ENCODE peak calls at places on chromosomes 13 and 19, in ten cellular contexts. One of them, this sample, is unnamed.
A peak's percentile ranks its signal among the peaks of the same experiment; 100 is the strongest.

GRCh38 chr19:31258211-31259052 is 90.8 kb downstream of the TSHZ3 start:
- DNase-seq in fibroblast of mammary gland: no peak
- DNase-seq in HFF-Myc: no peak
- DNase-seq in dorsolateral prefrontal cortex: no peak
- DNase-seq in fibroblast of the aortic adventitia: no peak
- DNase-seq in brain microvascular endothelial cell: no peak
- DNase-seq in endodermal cell: peak; percentile 61
- DNase-seq in cardiac muscle cell: no peak
- DNase-seq in pancreas: no peak
- DNase-seq in colonic mucosa: peak; percentile 5
- DNase-seq in this sample: no peak

GRCh38 chr19:23437901-23438300 is 42.6 kb upstream of the ZNF91 start:
- DNase-seq in HFF-Myc: no peak
- DNase-seq in fibroblast of mammary gland: no peak
- DNase-seq in brain microvascular endothelial cell: no peak
- DNase-seq in pancreas: no peak
- DNase-seq in dorsolateral prefrontal cortex: no peak
- DNase-seq in endodermal cell: no peak
- DNase-seq in fibroblast of the aortic adventitia: no peak
- DNase-seq in cardiac muscle cell: no peak
- DNase-seq in colonic mucosa: no peak
- DNase-seq in this sample: no peak

GRCh38 chr13:110726726-110727125 is 13.2 kb downstream of the ING1 start:
- DNase-seq in brain microvascular endothelial cell: no peak
- DNase-seq in endodermal cell: no peak
- DNase-seq in pancreas: no peak
- DNase-seq in fibroblast of mammary gland: no peak
- DNase-seq in fibroblast of the aortic adventitia: no peak
- DNase-seq in HFF-Myc: no peak
- DNase-seq in cardiac muscle cell: no peak
- DNase-seq in dorsolateral prefrontal cortex: no peak
- DNase-seq in colonic mucosa: no peak
- DNase-seq in this sample: no peak

GRCh38 chr19:1154731-1155351 is 19.2 kb downstream of the SBNO2 start:
- DNase-seq in fibroblast of mammary gland: peak; percentile 87
- DNase-seq in fibroblast of the aortic adventitia: peak; percentile 92
- DNase-seq in colonic mucosa: peak; percentile 82
- DNase-seq in brain microvascular endothelial cell: peak; percentile 65
- DNase-seq in dorsolateral prefrontal cortex: no peak
- DNase-seq in HFF-Myc: no peak
- DNase-seq in cardiac muscle cell: peak; percentile 96
- DNase-seq in endodermal cell: no peak
- DNase-seq in pancreas: peak; percentile 54
- DNase-seq in this sample: peak; percentile 93

GRCh38 chr13:113404723-113405471 is 41.0 kb upstream of the GRTP1 start:
- DNase-seq in cardiac muscle cell: no peak
- DNase-seq in endodermal cell: peak; percentile 58
- DNase-seq in HFF-Myc: no peak
- DNase-seq in fibroblast of the aortic adventitia: no peak
- DNase-seq in dorsolateral prefrontal cortex: peak; percentile 22
- DNase-seq in brain microvascular endothelial cell: no peak
- DNase-seq in colonic mucosa: no peak
- DNase-seq in fibroblast of mammary gland: no peak
- DNase-seq in pancreas: no peak
- DNase-seq in this sample: no peak

GRCh38 chr13:77492982-77493381 is 42.5 kb upstream of the SCEL start:
- DNase-seq in fibroblast of the aortic adventitia: peak; percentile 58
- DNase-seq in dorsolateral prefrontal cortex: no peak
- DNase-seq in brain microvascular endothelial cell: peak; percentile 14
- DNase-seq in colonic mucosa: no peak
- DNase-seq in endodermal cell: no peak
- DNase-seq in pancreas: no peak
- DNase-seq in HFF-Myc: no peak
- DNase-seq in fibroblast of mammary gland: peak; percentile 51
- DNase-seq in cardiac muscle cell: peak; percentile 42
- DNase-seq in this sample: peak; percentile 66

GRCh38 chr13:71865858-71866172 is 1.2 kb downstream of the DACH1 start:
- DNase-seq in brain microvascular endothelial cell: no peak
- DNase-seq in fibroblast of mammary gland: no peak
- DNase-seq in fibroblast of the aortic adventitia: no peak
- DNase-seq in pancreas: no peak
- DNase-seq in colonic mucosa: peak; percentile 26
- DNase-seq in dorsolateral prefrontal cortex: peak; percentile 30
- DNase-seq in HFF-Myc: no peak
- DNase-seq in endodermal cell: no peak
- DNase-seq in cardiac muscle cell: peak; percentile 10
- DNase-seq in this sample: peak; percentile 7

GRCh38 chr13:66543780-66544179 is 686.4 kb downstream of the PCDH9 start:
- DNase-seq in cardiac muscle cell: no peak
- DNase-seq in dorsolateral prefrontal cortex: no peak
- DNase-seq in HFF-Myc: no peak
- DNase-seq in colonic mucosa: no peak
- DNase-seq in endodermal cell: peak; percentile 54
- DNase-seq in fibroblast of mammary gland: no peak
- DNase-seq in fibroblast of the aortic adventitia: no peak
- DNase-seq in pancreas: no peak
- DNase-seq in brain microvascular endothelial cell: no peak
- DNase-seq in this sample: peak; percentile 15

GRCh38 chr13:100300708-100301107 is 211.8 kb downstream of the PCCA start:
- DNase-seq in dorsolateral prefrontal cortex: no peak
- DNase-seq in pancreas: no peak
- DNase-seq in fibroblast of mammary gland: no peak
- DNase-seq in fibroblast of the aortic adventitia: no peak
- DNase-seq in cardiac muscle cell: no peak
- DNase-seq in colonic mucosa: no peak
- DNase-seq in endodermal cell: no peak
- DNase-seq in HFF-Myc: no peak
- DNase-seq in brain microvascular endothelial cell: no peak
- DNase-seq in this sample: peak; percentile 31

GRCh38 chr13:84430015-84430414 is 547.7 kb upstream of the SLITRK1 start:
- DNase-seq in pancreas: no peak
- DNase-seq in brain microvascular endothelial cell: peak; percentile 13
- DNase-seq in fibroblast of the aortic adventitia: peak; percentile 67
- DNase-seq in fibroblast of mammary gland: peak; percentile 22
- DNase-seq in cardiac muscle cell: peak; percentile 30
- DNase-seq in HFF-Myc: no peak
- DNase-seq in dorsolateral prefrontal cortex: no peak
- DNase-seq in endodermal cell: no peak
- DNase-seq in colonic mucosa: no peak
- DNase-seq in this sample: no peak

GRCh38 chr13:114081761-114082681 is 50.4 kb downstream of the RASA3 start:
- DNase-seq in pancreas: peak; percentile 95
- DNase-seq in brain microvascular endothelial cell: no peak
- DNase-seq in colonic mucosa: no peak
- DNase-seq in HFF-Myc: no peak
- DNase-seq in endodermal cell: peak; percentile 47
- DNase-seq in fibroblast of the aortic adventitia: no peak
- DNase-seq in fibroblast of mammary gland: no peak
- DNase-seq in cardiac muscle cell: no peak
- DNase-seq in dorsolateral prefrontal cortex: peak; percentile 28
- DNase-seq in this sample: no peak

GRCh38 chr13:19864018-19864338 is 529 bp upstream of the ZMYM5 start:
- DNase-seq in fibroblast of the aortic adventitia: peak; percentile 73
- DNase-seq in dorsolateral prefrontal cortex: no peak
- DNase-seq in colonic mucosa: peak; percentile 72
- DNase-seq in pancreas: peak; percentile 57
- DNase-seq in endodermal cell: no peak
- DNase-seq in cardiac muscle cell: peak; percentile 94
- DNase-seq in fibroblast of mammary gland: peak; percentile 77
- DNase-seq in HFF-Myc: no peak
- DNase-seq in brain microvascular endothelial cell: peak; percentile 56
- DNase-seq in this sample: no peak

GRCh38 chr19:38849746-38850230 is at the start of gene HNRNPL:
- DNase-seq in endodermal cell: peak; percentile 99
- DNase-seq in fibroblast of mammary gland: no peak
- DNase-seq in cardiac muscle cell: no peak
- DNase-seq in dorsolateral prefrontal cortex: peak; percentile 100
- DNase-seq in pancreas: no peak
- DNase-seq in colonic mucosa: peak; percentile 99
- DNase-seq in brain microvascular endothelial cell: no peak
- DNase-seq in HFF-Myc: no peak
- DNase-seq in fibroblast of the aortic adventitia: no peak
- DNase-seq in this sample: no peak
- TF ChIP-seq CTCF in endodermal cell: peak; percentile 70
- TF ChIP-seq CTCF in fibroblast of mammary gland: no peak
- TF ChIP-seq CTCF in cardiac muscle cell: peak; percentile 43
- TF ChIP-seq CTCF in dorsolateral prefrontal cortex: no peak
- TF ChIP-seq CTCF in pancreas: peak; percentile 45
- TF ChIP-seq CTCF in colonic mucosa: peak; percentile 52
- TF ChIP-seq CTCF in brain microvascular endothelial cell: peak; percentile 55
- TF ChIP-seq CTCF in HFF-Myc: peak; percentile 49
- TF ChIP-seq CTCF in fibroblast of the aortic adventitia: peak; percentile 54
- TF ChIP-seq CTCF in this sample: peak; percentile 40

DNA sequence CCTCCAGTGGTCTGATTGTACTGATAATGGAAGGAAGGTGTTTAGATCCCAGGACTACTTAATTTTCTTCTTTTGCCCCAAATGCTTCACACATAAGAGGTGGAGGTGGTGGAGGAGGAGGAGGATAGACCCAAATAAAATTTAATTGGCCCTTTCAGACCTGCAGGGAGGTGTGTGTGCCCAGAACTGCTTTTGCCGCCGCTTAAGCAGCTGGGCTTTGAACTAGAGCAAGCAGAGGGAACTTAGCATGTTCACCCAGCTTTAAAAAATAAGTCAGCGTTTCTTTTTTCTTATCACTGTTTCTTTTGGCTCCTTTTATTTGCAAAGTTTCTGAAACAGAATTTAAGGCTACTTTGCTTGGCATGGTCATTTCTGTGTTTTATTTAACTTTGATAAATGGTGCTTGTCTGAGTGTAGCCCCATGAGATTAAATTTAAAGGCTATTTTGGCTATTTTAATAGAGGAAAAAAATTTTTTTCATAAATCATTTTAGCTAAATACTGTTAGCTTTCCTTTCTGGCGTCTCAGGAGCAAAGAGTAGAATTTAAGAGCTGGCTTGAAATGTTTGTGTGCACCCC is 43.2 kb upstream of the RNF113B start:
- DNase-seq in pancreas: peak; percentile 21
- DNase-seq in dorsolateral prefrontal cortex: no peak
- DNase-seq in endodermal cell: peak; percentile 36
- DNase-seq in cardiac muscle cell: no peak
- DNase-seq in fibroblast of the aortic adventitia: peak; percentile 84
- DNase-seq in brain microvascular endothelial cell: no peak
- DNase-seq in fibroblast of mammary gland: no peak
- DNase-seq in HFF-Myc: no peak
- DNase-seq in colonic mucosa: no peak
- DNase-seq in this sample: no peak
- H3K4me3 ChIP-seq in pancreas: no peak overlapping the region
- H3K4me3 ChIP-seq in dorsolateral prefrontal cortex: no peak overlapping the region
- H3K4me3 ChIP-seq in endodermal cell: no peak overlapping the region
- H3K4me3 ChIP-seq in cardiac muscle cell: no peak overlapping the region
- H3K4me3 ChIP-seq in fibroblast of the aortic adventitia: no peak overlapping the region
- H3K4me3 ChIP-seq in brain microvascular endothelial cell: no peak overlapping the region
- H3K4me3 ChIP-seq in fibroblast of mammary gland: no peak overlapping the region
- H3K4me3 ChIP-seq in HFF-Myc: no peak overlapping the region
- H3K4me3 ChIP-seq in colonic mucosa: no peak overlapping the region
- H3K4me3 ChIP-seq in this sample: no peak overlapping the region

GRCh38 chr13:78768950-78769349 is 110.0 kb upstream of the OBI1 start:
- DNase-seq in endodermal cell: no peak
- DNase-seq in pancreas: no peak
- DNase-seq in fibroblast of mammary gland: no peak
- DNase-seq in dorsolateral prefrontal cortex: no peak
- DNase-seq in brain microvascular endothelial cell: no peak
- DNase-seq in HFF-Myc: no peak
- DNase-seq in cardiac muscle cell: no peak
- DNase-seq in fibroblast of the aortic adventitia: no peak
- DNase-seq in colonic mucosa: no peak
- DNase-seq in this sample: no peak

GRCh38 chr13:78762825-78763224 is 103.9 kb upstream of the OBI1 start:
- DNase-seq in endodermal cell: no peak
- DNase-seq in fibroblast of the aortic adventitia: no peak
- DNase-seq in colonic mucosa: no peak
- DNase-seq in brain microvascular endothelial cell: no peak
- DNase-seq in dorsolateral prefrontal cortex: no peak
- DNase-seq in HFF-Myc: no peak
- DNase-seq in pancreas: no peak
- DNase-seq in fibroblast of mammary gland: no peak
- DNase-seq in cardiac muscle cell: no peak
- DNase-seq in this sample: peak; percentile 10

GRCh38 chr13:78759704-78760103 is 100.7 kb upstream of the OBI1 start:
- DNase-seq in dorsolateral prefrontal cortex: no peak
- DNase-seq in cardiac muscle cell: no peak
- DNase-seq in brain microvascular endothelial cell: no peak
- DNase-seq in endodermal cell: no peak
- DNase-seq in HFF-Myc: no peak
- DNase-seq in pancreas: no peak
- DNase-seq in fibroblast of the aortic adventitia: no peak
- DNase-seq in fibroblast of mammary gland: no peak
- DNase-seq in colonic mucosa: no peak
- DNase-seq in this sample: no peak

GRCh38 chr13:78764665-78765064 is 105.7 kb upstream of the OBI1 start:
- DNase-seq in colonic mucosa: no peak
- DNase-seq in fibroblast of the aortic adventitia: no peak
- DNase-seq in HFF-Myc: no peak
- DNase-seq in brain microvascular endothelial cell: no peak
- DNase-seq in fibroblast of mammary gland: no peak
- DNase-seq in dorsolateral prefrontal cortex: no peak
- DNase-seq in pancreas: no peak
- DNase-seq in cardiac muscle cell: no peak
- DNase-seq in endodermal cell: peak; percentile 60
- DNase-seq in this sample: no peak
- TF ChIP-seq CTCF in colonic mucosa: no peak
- TF ChIP-seq CTCF in fibroblast of the aortic adventitia: no peak
- TF ChIP-seq CTCF in HFF-Myc: no peak
- TF ChIP-seq CTCF in brain microvascular endothelial cell: no peak
- TF ChIP-seq CTCF in fibroblast of mammary gland: no peak
- TF ChIP-seq CTCF in dorsolateral prefrontal cortex: no peak
- TF ChIP-seq CTCF in pancreas: no peak
- TF ChIP-seq CTCF in cardiac muscle cell: no peak
- TF ChIP-seq CTCF in endodermal cell: peak; percentile 66
- TF ChIP-seq CTCF in this sample: no peak

GRCh38 chr19:20072936-20073335 is 4.9 kb upstream of the ZNF90 start:
- DNase-seq in colonic mucosa: no peak
- DNase-seq in dorsolateral prefrontal cortex: no peak
- DNase-seq in brain microvascular endothelial cell: no peak
- DNase-seq in fibroblast of the aortic adventitia: no peak
- DNase-seq in cardiac muscle cell: no peak
- DNase-seq in fibroblast of mammary gland: no peak
- DNase-seq in pancreas: no peak
- DNase-seq in HFF-Myc: no peak
- DNase-seq in endodermal cell: no peak
- DNase-seq in this sample: no peak

GRCh38 chr19:20079487-20079886 is 1.7 kb downstream of the ZNF90 start:
- DNase-seq in pancreas: no peak
- DNase-seq in cardiac muscle cell: peak; percentile 30
- DNase-seq in colonic mucosa: peak; percentile 24
- DNase-seq in HFF-Myc: no peak
- DNase-seq in dorsolateral prefrontal cortex: no peak
- DNase-seq in endodermal cell: no peak
- DNase-seq in fibroblast of the aortic adventitia: peak; percentile 5
- DNase-seq in fibroblast of mammary gland: peak; percentile 15
- DNase-seq in brain microvascular endothelial cell: no peak
- DNase-seq in this sample: peak; percentile 10

GRCh38 chr19:20077791-20078463 is at the start of gene ZNF90:
- DNase-seq in fibroblast of mammary gland: peak; percentile 96
- DNase-seq in pancreas: peak; percentile 93
- DNase-seq in brain microvascular endothelial cell: peak; percentile 95
- DNase-seq in fibroblast of the aortic adventitia: peak; percentile 94
- DNase-seq in cardiac muscle cell: peak; percentile 99
- DNase-seq in HFF-Myc: peak; percentile 39
- DNase-seq in dorsolateral prefrontal cortex: peak; percentile 93
- DNase-seq in endodermal cell: peak; percentile 98
- DNase-seq in colonic mucosa: peak; percentile 96
- DNase-seq in this sample: peak; percentile 98

GRCh38 chr19:20078696-20079095 is 896 bp downstream of the ZNF90 start:
- DNase-seq in endodermal cell: peak; percentile 75
- DNase-seq in HFF-Myc: no peak
- DNase-seq in fibroblast of the aortic adventitia: peak; percentile 54
- DNase-seq in colonic mucosa: peak; percentile 53
- DNase-seq in fibroblast of mammary gland: peak; percentile 52
- DNase-seq in pancreas: peak; percentile 5
- DNase-seq in brain microvascular endothelial cell: peak; percentile 18
- DNase-seq in dorsolateral prefrontal cortex: no peak
- DNase-seq in cardiac muscle cell: peak; percentile 74
- DNase-seq in this sample: peak; percentile 43
- H3K4me3 ChIP-seq in endodermal cell: peak overlapping the region; percentile 87
- H3K4me3 ChIP-seq in HFF-Myc: peak overlapping the region; percentile 37
- H3K4me3 ChIP-seq in fibroblast of the aortic adventitia: peak overlapping the region; percentile 67
- H3K4me3 ChIP-seq in colonic mucosa: peak overlapping the region; percentile 60
- H3K4me3 ChIP-seq in fibroblast of mammary gland: peak overlapping the region; percentile 58
- H3K4me3 ChIP-seq in pancreas: peak overlapping the region; percentile 35
- H3K4me3 ChIP-seq in brain microvascular endothelial cell: peak overlapping the region; percentile 63
- H3K4me3 ChIP-seq in dorsolateral prefrontal cortex: peak overlapping the region; percentile 69
- H3K4me3 ChIP-seq in cardiac muscle cell: peak overlapping the region; percentile 58
- H3K4me3 ChIP-seq in this sample: peak overlapping the region; percentile 69

This sample was measured in epithelial cell of esophagus.